ENCODE peak calls at places on chromosomes 6 and 20, in six cellular contexts. X is progenitor cell of endocrine pancreas, E is heart left ventricle, V is dorsolateral prefrontal cortex, H is nephron progenitor cell, R is natural killer cell. G is an unnamed sample.

GRCh38 chr20:63795178-63795830 is 35.8 kb downstream of the ZBTB46 start:
- DNase-seq in X (no peak), E (no peak), V (no peak), H (no peak), R (no peak), G (no peak)

GRCh38 chr6:146149770-146150169 is 120.9 kb downstream of the GRM1 start:
- DNase-seq in E (no peak), H (no peak), R (no peak), X (no peak), V (no peak), G (no peak)

GRCh38 chr6:10429638-10430427 is 15.0 kb upstream of the TFAP2A start:
- DNase-seq in E (no peak), X (no peak), R (no peak), V (no peak), H (no peak), G (no peak)

GRCh38 chr6:11089695-11090094 is 3.9 kb upstream of the SMIM13 start:
- DNase-seq in H (no peak), V (no peak), X (no peak), E (no peak), R (no peak), G (no peak)

GRCh38 chr6:49649982-49650381 is 13.3 kb upstream of the RHAG start:
- DNase-seq in E (no peak), H (no peak), V (no peak), X (no peak), R (no peak), G (no peak)

GRCh38 chr6:89434954-89435353 is 2.0 kb downstream of the ANKRD6 start:
- DNase-seq in X (no peak), H (no peak), E (no peak), R (no peak), V (no peak), G (no peak)

GRCh38 chr6:149454405-149454848 is 30.4 kb downstream of the ZC3H12D start:
- DNase-seq in R (no peak), X (no peak), H (no peak), E (peak), V (peak), G (no peak)

GRCh38 chr6:32583527-32583898 is 6.1 kb downstream of the HLA-DRB1 start:
- DNase-seq in H (no peak), R (no peak), E (no peak), X (no peak), V (no peak), G (no peak)

GRCh38 chr6:109783245-109783990 is 92.3 kb downstream of the FIG4 start:
- DNase-seq in X (no peak), V (no peak), H (peak), R (no peak), E (no peak), G (no peak)
- TF ChIP-seq CTCF in X (peak), V (no peak), H (peak), R (peak), E (peak), G (peak)

DNA sequence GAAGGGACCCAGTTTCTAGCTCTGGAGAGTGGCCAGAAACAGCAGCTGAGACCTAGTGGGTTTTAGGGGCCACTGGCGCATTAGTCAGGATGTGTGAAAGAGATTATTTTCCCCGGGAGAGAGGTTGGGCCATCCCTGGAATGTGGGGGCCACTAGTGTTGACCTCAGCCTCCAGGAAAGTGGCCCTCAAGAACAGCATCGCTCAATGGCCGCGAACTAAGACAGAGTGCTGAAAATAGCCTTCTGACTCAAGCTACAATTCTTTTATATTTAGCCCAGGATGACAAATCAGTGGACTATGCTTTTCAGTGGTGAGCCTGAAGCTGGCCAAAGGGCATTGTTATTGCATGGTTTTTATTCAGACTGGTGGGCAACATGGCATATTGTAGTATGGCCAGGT is 210.4 kb upstream of the RNF24 start:
- DNase-seq in E (no peak), X (no peak), V (no peak), H (no peak), R (no peak), G (no peak)
- TF ChIP-seq CTCF in E (no peak), X (no peak), V (no peak), H (no peak), R (no peak), G (no peak)

DNA sequence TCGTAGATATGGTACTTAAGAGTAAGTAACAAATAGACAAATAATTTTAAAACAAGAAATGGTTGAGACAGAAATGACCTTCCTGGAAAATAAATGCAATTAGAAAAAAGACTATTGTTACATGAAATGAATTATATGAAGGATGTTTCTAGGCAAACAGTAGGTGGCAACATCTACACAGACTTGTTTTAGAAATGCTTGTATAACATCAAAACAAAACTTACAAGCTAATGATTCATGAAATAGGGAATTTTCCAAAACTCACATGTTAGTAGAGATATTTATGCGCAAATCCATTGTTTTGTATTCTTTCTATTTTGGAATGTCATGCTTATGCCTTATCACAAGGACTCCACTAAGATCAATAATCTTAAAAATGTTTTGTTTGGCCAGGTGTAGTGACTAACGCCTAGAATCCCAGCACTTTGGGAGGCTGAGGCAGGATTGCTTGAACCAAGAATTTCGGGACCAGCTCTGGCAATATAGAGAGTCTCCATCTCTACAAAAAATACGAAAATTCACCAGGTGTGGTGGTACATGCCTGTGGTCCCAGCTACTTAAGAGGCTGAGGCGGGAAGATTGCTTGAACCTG is 32.3 kb upstream of the LGSN start:
- DNase-seq in X (no peak), V (no peak), E (no peak), H (no peak), R (no peak), G (no peak)
- TF ChIP-seq CTCF in X (peak), V (peak), E (peak), H (no peak), R (peak), G (peak)

GRCh38 chr6:143936986-143937765 is 70.9 kb downstream of the PLAGL1 start:
- DNase-seq in V (no peak), H (no peak), E (no peak), R (no peak), X (no peak), G (no peak)

GRCh38 chr6:143939364-143939763 is 68.7 kb downstream of the PLAGL1 start:
- DNase-seq in E (no peak), H (no peak), R (no peak), V (no peak), X (no peak), G (no peak)

GRCh38 chr6:143936347-143936746 is 71.7 kb downstream of the PLAGL1 start:
- DNase-seq in V (no peak), X (no peak), R (no peak), H (no peak), E (no peak), G (no peak)

GRCh38 chr6:143940011-143940597 is 68.0 kb downstream of the PLAGL1 start:
- DNase-seq in R (peak), H (peak), V (no peak), X (no peak), E (no peak), G (no peak)

GRCh38 chr6:143941852-143942627 is 66.0 kb downstream of the PLAGL1 start:
- DNase-seq in X (peak), E (no peak), V (no peak), R (peak), H (peak), G (no peak)
- TF ChIP-seq CTCF in X (peak), E (peak), V (peak), R (peak), H (peak), G (peak)

DNA sequence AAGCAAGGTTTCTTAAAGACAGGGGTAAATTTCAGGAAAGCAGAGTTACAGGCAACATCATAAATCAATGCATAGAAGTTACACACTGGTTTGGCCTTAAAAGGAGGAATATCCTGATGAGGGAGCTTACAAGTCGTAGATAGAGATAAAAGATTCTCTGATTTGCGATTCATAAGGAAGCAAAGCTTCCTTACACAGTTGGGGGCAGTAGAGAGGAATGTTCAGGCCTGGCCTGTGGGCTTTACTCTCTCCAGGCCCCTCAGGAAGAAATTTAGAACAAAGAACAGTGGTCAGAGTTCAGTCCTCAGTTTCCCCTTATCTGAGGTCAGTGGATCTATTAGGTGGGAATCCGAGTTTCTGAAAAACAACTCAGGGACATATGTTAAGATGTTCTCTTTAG is 19.3 kb downstream of the HLA-C start:
- DNase-seq in R (no peak), E (no peak), H (no peak), X (no peak), V (no peak), G (no peak)
- TF ChIP-seq CTCF in R (no peak), E (no peak), H (no peak), X (peak), V (no peak), G (no peak)

GRCh38 chr6:85405853-85406198 is 44.1 kb upstream of the NT5E start:
- DNase-seq in R (no peak), E (no peak), H (no peak), X (no peak), V (no peak), G (no peak)
- TF ChIP-seq CTCF in R (no peak), E (no peak), H (no peak), X (no peak), V (no peak), G (no peak)

DNA sequence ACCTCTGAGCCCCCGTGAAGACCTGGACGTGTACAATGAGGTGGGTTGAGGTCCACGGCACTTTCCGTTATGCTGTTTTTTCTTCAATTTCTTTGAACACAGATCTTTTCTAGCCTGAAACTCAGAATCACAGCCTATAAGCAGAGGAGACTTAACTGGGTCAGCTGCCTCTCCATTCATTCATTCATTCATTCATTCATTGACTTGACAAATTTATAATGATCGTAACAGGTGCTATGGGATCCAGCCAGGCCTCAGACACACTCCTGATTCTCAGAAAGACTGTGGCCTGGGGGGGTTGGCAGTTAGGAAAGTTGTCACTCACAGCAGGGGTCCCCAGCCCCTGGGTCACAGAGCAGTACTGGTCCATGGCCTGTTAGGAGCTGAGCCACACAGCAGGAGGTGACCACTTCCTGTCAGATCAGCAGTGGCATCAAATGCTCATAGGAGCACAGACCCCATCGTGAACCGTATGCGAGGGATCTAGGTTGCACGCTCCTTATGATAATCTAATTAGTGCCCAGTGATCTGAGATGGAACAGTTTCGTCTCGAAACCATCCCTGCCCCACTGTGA is 38.6 kb upstream of the IRF4 start:
- DNase-seq in R (no peak), V (no peak), X (no peak), H (no peak), E (no peak), G (no peak)
- TF ChIP-seq CTCF in R (no peak), V (no peak), X (no peak), H (no peak), E (no peak), G (no peak)

G was measured in CD14-positive monocyte.